ENCODE peak calls at places on chromosomes 13 and 19, in six cellular contexts. V is AG04449; C is EH; D is HuH-7; G is activated CD4-positive, alpha-beta T cell treated with anti-CD3 and anti-CD28 coated beads, Interleukin-2, amount 10 ng/mL, durations not matched to agents 7 days and 5 days; M is stimulated activated CD8-positive, alpha-beta memory T cell treated with anti-CD3 and anti-CD28 coated beads, Interleukin-15, amount 100 ng/mL, for 4 hours. X is an unnamed sample.

GRCh38 chr19:6806488-6806887 is 34.0 kb downstream of the VAV1 start:
- DNase-seq in M (no peak), D (no peak), V (no peak), C (no peak), G (no peak), X (no peak)

GRCh38 chr19:54561840-54562239 is 11.8 kb upstream of the LILRA2 start:
- DNase-seq in V (no peak), C (no peak), G (no peak), D (no peak), M (no peak), X (no peak)

GRCh38 chr19:5578094-5578846 is 10.5 kb upstream of the TINCR start:
- DNase-seq in G (peak), D (peak), M (peak), V (no peak), C (peak), X (no peak)

GRCh38 chr13:91652389-91652788 is 254.0 kb downstream of the GPC5 start:
- DNase-seq in G (no peak), C (no peak), V (no peak), M (no peak), D (no peak), X (no peak)

GRCh38 chr13:94315188-94315587 is 164.3 kb downstream of the DCT start:
- DNase-seq in G (no peak), V (no peak), C (no peak), M (no peak), D (no peak), X (no peak)

GRCh38 chr13:34933349-34933748 is 8.7 kb upstream of the NBEA start:
- DNase-seq in V (no peak), M (no peak), G (no peak), D (no peak), C (no peak), X (no peak)

GRCh38 chr13:113299951-113300350 is 2.9 kb downstream of the LAMP1 start:
- DNase-seq in V (no peak), G (no peak), D (peak), M (no peak), C (no peak), X (no peak)

GRCh38 chr13:111510502-111511218 is 190.2 kb downstream of the TEX29 start:
- DNase-seq in C (no peak), M (no peak), G (no peak), V (no peak), D (no peak), X (no peak)

GRCh38 chr13:31101511-31102170 is 60.1 kb downstream of the HSPH1 start:
- DNase-seq in M (no peak), G (no peak), V (no peak), C (peak), D (no peak), X (no peak)

GRCh38 chr13:66967825-66968597 is 262.1 kb downstream of the PCDH9 start:
- DNase-seq in V (no peak), C (peak), D (no peak), M (no peak), G (no peak), X (no peak)

GRCh38 chr13:50107205-50107604 is 92.0 kb downstream of the KCNRG start:
- DNase-seq in G (no peak), D (no peak), V (no peak), M (no peak), C (no peak), X (no peak)

GRCh38 chr19:1774999-1775772 is 21.9 kb downstream of the ONECUT3 start:
- DNase-seq in D (peak), G (no peak), C (no peak), M (no peak), V (no peak), X (no peak)

GRCh38 chr19:12779162-12779993 is 4.0 kb upstream of the HOOK2 start:
- DNase-seq in M (no peak), G (no peak), V (no peak), D (no peak), C (peak), X (no peak)

GRCh38 chr13:44763604-44764311 is 187.6 kb upstream of the TSC22D1 start:
- DNase-seq in G (no peak), V (no peak), D (no peak), C (no peak), M (no peak), X (no peak)

GRCh38 chr13:32454886-32455593 is 27.1 kb upstream of the N4BP2L1 start:
- DNase-seq in D (no peak), V (no peak), C (no peak), M (no peak), G (no peak), X (no peak)

GRCh38 chr13:80598189-80598588 is 257.3 kb upstream of the SPRY2 start:
- DNase-seq in G (no peak), M (no peak), C (no peak), D (no peak), V (no peak), X (no peak)

GRCh38 chr13:103772576-103772975 is 706.4 kb upstream of the SLC10A2 start:
- DNase-seq in M (no peak), G (no peak), D (peak), C (no peak), V (no peak), X (no peak)

GRCh38 chr19:55319786-55320185 is 5.4 kb downstream of the TMEM150B start:
- DNase-seq in C (peak), M (no peak), G (no peak), V (no peak), D (peak), X (no peak)

GRCh38 chr19:20078696-20079095 is 896 bp downstream of the ZNF90 start:
- DNase-seq in D (no peak), C (peak), M (no peak), G (peak), V (no peak), X (no peak)

GRCh38 chr13:105773887-105774538 is 761.4 kb downstream of the EFNB2 start:
- DNase-seq in G (no peak), C (peak), M (no peak), D (no peak), V (peak), X (peak)

GRCh38 chr13:108780706-108781105 is 151.3 kb downstream of the MYO16 start:
- DNase-seq in D (no peak), C (no peak), M (no peak), V (no peak), G (no peak), X (no peak)

GRCh38 chr13:26425439-26426358 is 131.8 kb upstream of the WASF3 start:
- DNase-seq in D (no peak), M (no peak), G (no peak), C (peak), V (no peak), X (no peak)

GRCh38 chr13:50991624-50992610 is 82.3 kb downstream of the RNASEH2B start:
- DNase-seq in V (no peak), G (peak), M (no peak), D (no peak), C (no peak), X (no peak)

GRCh38 chr13:24997367-24997967 is 98.5 kb upstream of the PABPC3 start:
- DNase-seq in M (no peak), V (no peak), C (peak), G (peak), D (no peak), X (no peak)

GRCh38 chr19:3320853-3321252 is 45.5 kb upstream of the NFIC start:
- DNase-seq in G (no peak), D (no peak), C (no peak), M (no peak), V (no peak), X (no peak)

GRCh38 chr13:98415326-98416070 is 161.4 kb downstream of the STK24 start:
- DNase-seq in M (no peak), D (no peak), C (no peak), V (no peak), G (no peak), X (no peak)

GRCh38 chr19:16449330-16449961 is 22.3 kb downstream of the EPS15L1 start:
- DNase-seq in M (no peak), D (no peak), C (peak), V (no peak), G (peak), X (no peak)

GRCh38 chr13:51230473-51231105 is 8.4 kb downstream of the FAM124A start:
- DNase-seq in M (no peak), D (no peak), G (no peak), V (no peak), C (peak), X (no peak)

GRCh38 chr13:24148414-24149305 is 11.9 kb upstream of the SPATA13 start:
- DNase-seq in D (no peak), C (peak), M (no peak), V (peak), G (no peak), X (peak)

GRCh38 chr13:100210966-100211710 is 122.2 kb downstream of the PCCA start:
- DNase-seq in G (no peak), D (no peak), C (peak), M (no peak), V (no peak), X (no peak)